ENCODE peak calls at places on chromosomes 1 and 21, in eight cellular contexts. One of them, this sample, is unnamed.

GRCh38 chr1:31302749-31303441 is 6.1 kb downstream of the ZCCHC17 start:
- DNase-seq in heart right ventricle: no peak
- DNase-seq in NT2/D1: no peak
- DNase-seq in CD4-positive, alpha-beta T cell: no peak
- DNase-seq in GM04503: no peak
- DNase-seq in NCI-H1105: no peak
- DNase-seq in posterior vena cava: no peak
- DNase-seq in PC-3: no peak
- DNase-seq in this sample: no peak

GRCh38 chr1:53681647-53682368 is 57.2 kb downstream of the GLIS1 start:
- DNase-seq in heart right ventricle: peak
- DNase-seq in NT2/D1: peak
- DNase-seq in CD4-positive, alpha-beta T cell: peak
- DNase-seq in GM04503: no peak
- DNase-seq in NCI-H1105: peak
- DNase-seq in posterior vena cava: no peak
- DNase-seq in PC-3: peak
- DNase-seq in this sample: peak

GRCh38 chr1:97677702-97678101 is 243.1 kb downstream of the DPYD start:
- DNase-seq in heart right ventricle: no peak
- DNase-seq in NT2/D1: no peak
- DNase-seq in CD4-positive, alpha-beta T cell: no peak
- DNase-seq in GM04503: no peak
- DNase-seq in NCI-H1105: no peak
- DNase-seq in posterior vena cava: no peak
- DNase-seq in PC-3: peak
- DNase-seq in this sample: no peak

GRCh38 chr1:38915352-38915948 is 26.2 kb downstream of the RHBDL2 start:
- DNase-seq in heart right ventricle: no peak
- DNase-seq in NT2/D1: no peak
- DNase-seq in CD4-positive, alpha-beta T cell: no peak
- DNase-seq in GM04503: no peak
- DNase-seq in NCI-H1105: no peak
- DNase-seq in posterior vena cava: no peak
- DNase-seq in PC-3: no peak
- DNase-seq in this sample: no peak

GRCh38 chr1:22803833-22804232 is 93.2 kb downstream of the EPHB2 start:
- DNase-seq in heart right ventricle: no peak
- DNase-seq in NT2/D1: no peak
- DNase-seq in CD4-positive, alpha-beta T cell: no peak
- DNase-seq in GM04503: no peak
- DNase-seq in NCI-H1105: no peak
- DNase-seq in posterior vena cava: no peak
- DNase-seq in PC-3: no peak
- DNase-seq in this sample: no peak

GRCh38 chr1:222461941-222462340 is 86.0 kb downstream of the HHIPL2 start:
- DNase-seq in heart right ventricle: no peak
- DNase-seq in NT2/D1: no peak
- DNase-seq in CD4-positive, alpha-beta T cell: no peak
- DNase-seq in GM04503: no peak
- DNase-seq in NCI-H1105: no peak
- DNase-seq in posterior vena cava: no peak
- DNase-seq in PC-3: no peak
- DNase-seq in this sample: no peak

GRCh38 chr21:45331521-45332257 is 44.0 kb upstream of the POFUT2 start:
- DNase-seq in heart right ventricle: no peak
- DNase-seq in NT2/D1: no peak
- DNase-seq in CD4-positive, alpha-beta T cell: no peak
- DNase-seq in GM04503: no peak
- DNase-seq in NCI-H1105: no peak
- DNase-seq in posterior vena cava: peak
- DNase-seq in PC-3: no peak
- DNase-seq in this sample: no peak

GRCh38 chr1:22317920-22318243 is 133.8 kb upstream of the ZBTB40 start:
- DNase-seq in heart right ventricle: no peak
- DNase-seq in NT2/D1: no peak
- DNase-seq in CD4-positive, alpha-beta T cell: no peak
- DNase-seq in GM04503: no peak
- DNase-seq in NCI-H1105: no peak
- DNase-seq in posterior vena cava: no peak
- DNase-seq in PC-3: no peak
- DNase-seq in this sample: no peak

GRCh38 chr21:46379691-46380090 is 55.7 kb downstream of the PCNT start:
- DNase-seq in heart right ventricle: no peak
- DNase-seq in NT2/D1: no peak
- DNase-seq in CD4-positive, alpha-beta T cell: no peak
- DNase-seq in GM04503: no peak
- DNase-seq in NCI-H1105: no peak
- DNase-seq in posterior vena cava: no peak
- DNase-seq in PC-3: no peak
- DNase-seq in this sample: no peak